ENCODE peak calls at places on chromosomes 16 and 17, in ten cellular contexts. J is activated CD8-positive, alpha-beta T cell treated with anti-CD3 and anti-CD28 coated beads, Interleukin-2, amount 10 ng/mL, durations not matched to agents 7 days and 5 days; K is activated CD4-positive, alpha-beta T cell treated with anti-CD3 and anti-CD28 coated beads, Interleukin-2, amount 50 U/mL, for 4 hours; C is NCI-H69; O is SHP77; B is osteoblast; V is T-helper 22 cell; P is GM03348; W is testis; Q is NCI-H1092. A is an unnamed sample.

GRCh38 chr17:52027620-52028019 is 130.9 kb downstream of the CA10 start:
- DNase-seq in J (no peak), K (no peak), C (no peak), O (no peak), B (peak), V (no peak), P (peak), W (peak), Q (no peak), A (no peak)

GRCh38 chr16:68367034-68367433 is 56.2 kb downstream of the PRMT7 start:
- DNase-seq in J (peak), K (no peak), C (peak), O (peak), B (no peak), V (no peak), P (peak), W (peak), Q (peak), A (no peak)

GRCh38 chr17:65355246-65355645 is 206.2 kb downstream of the AXIN2 start:
- DNase-seq in J (no peak), K (no peak), C (no peak), O (no peak), B (no peak), V (no peak), P (no peak), W (no peak), Q (no peak), A (no peak)

GRCh38 chr16:51286272-51286671 is 135.2 kb upstream of the SALL1 start:
- DNase-seq in J (no peak), K (no peak), C (no peak), O (no peak), B (no peak), V (no peak), P (no peak), W (no peak), Q (no peak), A (no peak)

GRCh38 chr16:64381979-64382378 is 739.9 kb downstream of the CDH11 start:
- DNase-seq in J (no peak), K (no peak), C (no peak), O (peak), B (no peak), V (no peak), P (no peak), W (no peak), Q (no peak), A (no peak)

GRCh38 chr17:74549343-74549742 is 3.4 kb upstream of the CD300C start:
- DNase-seq in J (no peak), K (no peak), C (no peak), O (no peak), B (peak), V (no peak), P (no peak), W (no peak), Q (no peak), A (no peak)

GRCh38 chr16:66954097-66954659 is 6.9 kb upstream of the CES3 start:
- DNase-seq in J (peak), K (peak), C (peak), O (peak), B (peak), V (peak), P (peak), W (peak), Q (peak), A (peak)

GRCh38 chr17:37430051-37430591 is 23.4 kb downstream of the TADA2A start:
- DNase-seq in J (no peak), K (no peak), C (no peak), O (no peak), B (peak), V (no peak), P (peak), W (no peak), Q (no peak), A (no peak)

GRCh38 chr16:81713796-81714195 is 65.3 kb upstream of the PLCG2 start:
- DNase-seq in J (no peak), K (no peak), C (no peak), O (no peak), B (no peak), V (no peak), P (no peak), W (no peak), Q (no peak), A (no peak)

GRCh38 chr17:1182831-1183578 is 3.2 kb upstream of the ABR start:
- DNase-seq in J (no peak), K (no peak), C (peak), O (no peak), B (peak), V (no peak), P (no peak), W (no peak), Q (no peak), A (no peak)

GRCh38 chr17:77420804-77421634 is 280.2 kb downstream of the SEC14L1 start:
- DNase-seq in J (peak), K (peak), C (peak), O (peak), B (peak), V (peak), P (peak), W (peak), Q (peak), A (no peak)

GRCh38 chr16:72910875-72911274 is 137.1 kb downstream of the ZFHX3 start:
- DNase-seq in J (no peak), K (no peak), C (no peak), O (no peak), B (no peak), V (no peak), P (no peak), W (no peak), Q (no peak), A (no peak)

GRCh38 chr16:10537946-10538345 is 42.5 kb downstream of the EMP2 start:
- DNase-seq in J (no peak), K (no peak), C (no peak), O (no peak), B (no peak), V (no peak), P (no peak), W (no peak), Q (no peak), A (no peak)

GRCh38 chr17:79811036-79811887 is 14.4 kb upstream of the CBX8 start:
- DNase-seq in J (peak), K (no peak), C (peak), O (peak), B (peak), V (no peak), P (peak), W (no peak), Q (peak), A (no peak)

GRCh38 chr16:51146256-51146924 is 4.7 kb downstream of the SALL1 start:
- DNase-seq in J (no peak), K (no peak), C (no peak), O (no peak), B (no peak), V (no peak), P (peak), W (no peak), Q (no peak), A (no peak)

GRCh38 chr16:6955303-6955702 is 377.3 kb upstream of the RBFOX1 start:
- DNase-seq in J (no peak), K (no peak), C (no peak), O (no peak), B (no peak), V (no peak), P (no peak), W (no peak), Q (no peak), A (no peak)

GRCh38 chr17:65797809-65798208 is 236.4 kb upstream of the AXIN2 start:
- DNase-seq in J (no peak), K (peak), C (peak), O (no peak), B (no peak), V (no peak), P (no peak), W (no peak), Q (no peak), A (no peak)

GRCh38 chr16:66606000-66606751 is 1.7 kb downstream of the CMTM3 start:
- DNase-seq in J (peak), K (no peak), C (peak), O (no peak), B (peak), V (no peak), P (peak), W (no peak), Q (no peak), A (peak)

GRCh38 chr17:57465551-57465950 is 209.2 kb downstream of the MSI2 start:
- DNase-seq in J (no peak), K (no peak), C (no peak), O (no peak), B (peak), V (no peak), P (no peak), W (no peak), Q (no peak), A (no peak)

GRCh38 chr17:7634384-7634783 is 4.4 kb downstream of the SHBG start:
- DNase-seq in J (no peak), K (no peak), C (peak), O (peak), B (peak), V (no peak), P (peak), W (peak), Q (peak), A (no peak)

GRCh38 chr17:4485676-4486646 is 12.7 kb upstream of the SPNS2 start:
- DNase-seq in J (peak), K (peak), C (no peak), O (no peak), B (peak), V (peak), P (no peak), W (no peak), Q (no peak), A (peak)

GRCh38 chr17:18332909-18333489 is 17.9 kb downstream of the SMCR8 start:
- DNase-seq in J (no peak), K (no peak), C (no peak), O (no peak), B (peak), V (no peak), P (peak), W (no peak), Q (no peak), A (no peak)

GRCh38 chr17:55567240-55568216 is 56.3 kb upstream of the SMIM36 start:
- DNase-seq in J (no peak), K (no peak), C (no peak), O (no peak), B (peak), V (no peak), P (no peak), W (peak), Q (peak), A (no peak)

GRCh38 chr16:47049901-47050583 is 76.6 kb upstream of the DNAJA2 start:
- DNase-seq in J (no peak), K (no peak), C (no peak), O (no peak), B (no peak), V (no peak), P (no peak), W (no peak), Q (no peak), A (no peak)

GRCh38 chr16:85416267-85417109 is 196.6 kb upstream of the GSE1 start:
- DNase-seq in J (peak), K (peak), C (peak), O (peak), B (peak), V (peak), P (peak), W (peak), Q (no peak), A (peak)

GRCh38 chr17:40854175-40854814 is 12.7 kb downstream of the KRT12 start:
- DNase-seq in J (no peak), K (no peak), C (no peak), O (no peak), B (peak), V (no peak), P (peak), W (no peak), Q (no peak), A (no peak)

GRCh38 chr16:55418586-55418985 is 60.4 kb upstream of the MMP2 start:
- DNase-seq in J (no peak), K (no peak), C (no peak), O (no peak), B (no peak), V (no peak), P (peak), W (no peak), Q (no peak), A (no peak)

GRCh38 chr16:12065866-12066545 is 89.5 kb downstream of the SNX29 start:
- DNase-seq in J (no peak), K (no peak), C (no peak), O (no peak), B (no peak), V (no peak), P (no peak), W (no peak), Q (no peak), A (no peak)

GRCh38 chr17:57540596-57540995 is 204.5 kb downstream of the CCDC182 start:
- DNase-seq in J (no peak), K (no peak), C (no peak), O (no peak), B (no peak), V (no peak), P (no peak), W (no peak), Q (no peak), A (no peak)